ENCODE peak calls at places on chromosomes 3 and 15, in four cellular contexts. W is GM23338, Z is mucosa of descending colon, B is brain microvascular endothelial cell. E is an unnamed sample.

GRCh38 chr3:8512234-8512633 is 10.6 kb downstream of the LMCD1 start:
- DNase-seq in W (no peak), Z (no peak), B (no peak), E (no peak)

GRCh38 chr3:69444980-69445379 is 59.1 kb upstream of the FRMD4B start:
- DNase-seq in W (no peak), Z (no peak), B (no peak), E (no peak)

GRCh38 chr3:10468611-10469354 is 36.6 kb downstream of the ATP2B2 start:
- DNase-seq in W (no peak), Z (no peak), B (no peak), E (no peak)

GRCh38 chr3:76949462-76949861 is 90.4 kb upstream of the ROBO2 start:
- DNase-seq in W (no peak), Z (no peak), B (no peak), E (no peak)

GRCh38 chr3:42635111-42635510 is 18.4 kb upstream of the ZBTB47 start:
- DNase-seq in W (peak), Z (no peak), B (no peak), E (no peak)

GRCh38 chr15:48409623-48410022 is 78.4 kb downstream of the DUT start:
- DNase-seq in W (no peak), Z (no peak), B (no peak), E (no peak)

GRCh38 chr3:67620869-67621268 is 33.5 kb downstream of the SUCLG2 start:
- DNase-seq in W (no peak), Z (no peak), B (no peak), E (no peak)

GRCh38 chr15:53534105-53534839 is 225.2 kb downstream of the WDR72 start:
- DNase-seq in W (no peak), Z (no peak), B (no peak), E (no peak)

GRCh38 chr15:52247032-52247431 is 48.6 kb downstream of the MYO5C start:
- DNase-seq in W (no peak), Z (no peak), B (peak), E (no peak)

GRCh38 chr15:29139540-29140459 is 129.8 kb downstream of the NSMCE3 start:
- DNase-seq in W (peak), Z (peak), B (peak), E (peak)

GRCh38 chr3:52240059-52240885 is 1.3 kb upstream of the TWF2 start:
- DNase-seq in W (peak), Z (peak), B (peak), E (no peak)

GRCh38 chr3:149964296-149964695 is 6.4 kb downstream of the PFN2 start:
- DNase-seq in W (no peak), Z (no peak), B (no peak), E (no peak)

GRCh38 chr15:79938143-79938542 is 32.9 kb downstream of the BCL2A1 start:
- DNase-seq in W (no peak), Z (no peak), B (no peak), E (no peak)

GRCh38 chr15:47212222-47213010 is 504.9 kb upstream of the SEMA6D start:
- DNase-seq in W (no peak), Z (no peak), B (no peak), E (no peak)

GRCh38 chr3:141485578-141486415 is 1.0 kb upstream of the RASA2 start:
- DNase-seq in W (peak), Z (peak), B (peak), E (no peak)

GRCh38 chr15:85761635-85762034 is 33.1 kb downstream of the KLHL25 start:
- DNase-seq in W (no peak), Z (no peak), B (no peak), E (no peak)

GRCh38 chr3:25566358-25566920 is 98.3 kb downstream of the TOP2B start:
- DNase-seq in W (peak), Z (no peak), B (no peak), E (no peak)

GRCh38 chr3:141071681-141072260 is 20.6 kb downstream of the SPSB4 start:
- DNase-seq in W (no peak), Z (no peak), B (no peak), E (no peak)

GRCh38 chr15:45376967-45377629 is 1.2 kb downstream of the GATM start:
- DNase-seq in W (no peak), Z (no peak), B (no peak), E (no peak)

GRCh38 chr3:26768068-26768651 is 145.6 kb downstream of the LRRC3B start:
- DNase-seq in W (no peak), Z (no peak), B (no peak), E (no peak)

DNA sequence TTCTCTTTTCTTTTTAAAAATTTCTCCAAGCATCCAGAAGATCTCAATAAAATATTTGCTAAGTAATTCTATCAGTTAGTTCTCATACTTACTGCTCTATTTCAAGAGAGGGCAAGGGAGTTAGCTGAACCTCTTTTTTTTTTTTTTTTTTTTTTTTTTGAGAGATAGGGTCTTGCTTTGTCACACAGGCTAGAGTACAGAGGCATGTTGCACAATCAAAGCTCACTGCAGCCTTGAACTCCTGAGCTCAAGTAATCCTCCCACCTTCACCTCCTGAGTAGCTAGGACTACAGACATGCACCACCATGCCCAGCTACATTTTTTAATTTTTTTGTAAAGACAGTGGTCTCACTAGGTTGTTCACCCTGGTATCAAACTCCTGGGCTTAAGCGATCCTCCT is 21.4 kb downstream of the HDC start:
- DNase-seq in W (no peak), Z (no peak), B (no peak), E (no peak)
- H3K4me3 ChIP-seq in W (no peak), Z (no peak), B (no peak), E (no peak)

DNA sequence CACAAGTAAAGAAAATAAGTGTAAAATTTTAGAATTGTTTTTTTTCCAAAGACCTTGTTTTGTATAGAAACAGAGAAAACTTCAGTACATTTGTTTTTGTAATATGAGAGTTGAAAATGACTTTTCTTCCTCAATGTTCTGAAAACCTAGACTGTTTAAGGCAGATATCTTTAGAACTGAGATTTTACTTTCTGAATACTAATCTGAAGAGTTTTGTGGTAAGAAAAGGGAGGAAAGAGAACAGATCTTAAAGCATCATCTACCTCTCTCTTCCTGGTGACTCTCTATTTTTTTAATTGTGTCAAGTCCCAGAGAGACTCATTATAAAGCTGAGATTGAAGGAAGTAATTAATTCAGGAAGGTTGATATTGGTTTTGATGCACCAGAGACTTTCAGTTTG is 142.2 kb upstream of the NAALADL2 start:
- DNase-seq in W (no peak), Z (no peak), B (no peak), E (no peak)
- H3K4me3 ChIP-seq in W (no peak), Z (no peak), B (no peak), E (no peak)

GRCh38 chr3:162117961-162118360 is 621.4 kb downstream of the OTOL1 start:
- DNase-seq in W (no peak), Z (no peak), B (no peak), E (no peak)
- H3K4me3 ChIP-seq in W (no peak), Z (no peak), B (no peak), E (no peak)

GRCh38 chr15:40930430-40931299 is 1.5 kb downstream of the DLL4 start:
- DNase-seq in W (peak), Z (peak), B (no peak), E (no peak)
- H3K4me3 ChIP-seq in W (peak), Z (peak), B (peak), E (peak)

GRCh38 chr3:54889731-54890130 is 38.1 kb downstream of the LRTM1 start:
- DNase-seq in W (no peak), Z (no peak), B (no peak), E (no peak)
- H3K4me3 ChIP-seq in W (no peak), Z (no peak), B (no peak), E (no peak)

GRCh38 chr15:42736793-42737528 is at the start of gene CDAN1:
- DNase-seq in W (peak), Z (peak), B (peak), E (peak)
- H3K4me3 ChIP-seq in W (peak), Z (peak), B (peak), E (peak)

DNA sequence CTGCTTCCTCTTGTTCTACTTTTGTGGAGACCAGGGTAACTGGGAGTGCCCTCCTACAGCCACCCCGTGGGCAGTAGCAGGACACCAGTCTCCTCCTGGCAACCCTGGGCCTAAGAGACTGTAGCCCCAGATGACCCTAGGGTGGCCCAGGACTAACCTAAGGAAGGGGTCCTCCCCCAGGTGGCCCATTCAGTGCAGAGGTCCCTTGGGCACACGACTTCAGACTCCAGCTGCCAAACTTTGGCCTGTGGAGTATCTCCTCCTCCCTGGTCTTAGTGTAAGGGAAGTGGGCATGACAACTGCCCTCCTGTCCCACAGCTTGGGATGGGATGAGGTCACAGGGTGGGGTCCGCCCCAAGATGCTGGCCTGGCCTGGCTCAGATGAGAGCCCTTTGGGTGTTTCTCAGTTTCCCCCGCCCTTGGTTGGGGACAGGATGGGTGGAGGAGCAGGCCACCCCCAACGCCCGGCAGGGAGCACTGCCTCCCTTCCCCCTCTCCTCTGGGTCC is 4.8 kb downstream of the CSK start:
- DNase-seq in W (no peak), Z (no peak), B (no peak), E (no peak)
- H3K4me3 ChIP-seq in W (no peak), Z (no peak), B (no peak), E (peak)

DNA sequence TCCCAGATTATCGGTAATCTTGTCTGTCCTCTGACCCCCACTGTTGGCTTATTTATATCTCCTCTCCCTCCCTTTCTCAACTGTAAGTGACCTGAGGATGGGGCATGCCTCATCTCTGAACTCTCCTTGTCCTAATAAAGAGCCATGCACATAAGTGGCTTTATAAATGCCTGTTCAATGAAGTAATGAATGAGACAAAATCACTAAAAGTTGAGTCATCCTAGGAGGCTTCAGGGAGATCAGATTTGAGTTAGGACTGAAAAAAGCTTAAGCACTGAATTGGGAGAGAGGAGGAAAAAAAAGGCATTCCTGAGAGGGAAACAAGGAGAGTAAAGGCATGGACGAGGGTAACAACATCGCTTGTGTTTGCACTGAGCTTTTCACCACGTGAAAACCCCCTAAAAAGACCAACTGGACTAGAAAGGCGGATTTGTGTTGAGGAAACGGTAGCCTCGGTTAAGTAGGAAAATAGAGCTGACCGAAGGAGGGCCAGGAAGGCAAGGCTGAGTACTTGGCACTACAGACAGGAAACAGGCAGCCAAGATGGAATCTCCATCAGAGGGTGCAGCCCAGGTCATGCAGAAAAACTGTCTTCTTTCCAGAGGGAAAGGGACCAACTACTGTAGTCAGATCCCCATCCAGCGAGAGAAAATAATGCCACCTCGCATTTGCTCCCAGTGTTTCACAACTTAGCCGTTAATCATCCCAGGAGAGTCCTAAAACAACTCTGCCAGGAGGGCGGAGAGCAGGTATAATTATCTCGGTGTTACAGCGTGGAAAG is 77.5 kb downstream of the MYO1E start:
- DNase-seq in W (no peak), Z (no peak), B (peak), E (peak)
- H3K4me3 ChIP-seq in W (no peak), Z (no peak), B (no peak), E (no peak)